ENCODE peak calls at places on chromosomes 1 and 21, in five cellular contexts. One of them, this sample, is unnamed.

GRCh38 chr1:36279110-36279788 is 26.9 kb upstream of the SH3D21 start:
- DNase-seq in PC-3: no peak
- DNase-seq in IMR-90: peak
- DNase-seq in adrenal gland: no peak
- DNase-seq in MM.1S: no peak
- DNase-seq in this sample: no peak

GRCh38 chr1:15584489-15585363 is at the start of gene AGMAT:
- DNase-seq in PC-3: peak
- DNase-seq in IMR-90: no peak
- DNase-seq in adrenal gland: peak
- DNase-seq in MM.1S: peak
- DNase-seq in this sample: no peak

GRCh38 chr21:42115136-42115683 is 44.1 kb downstream of the UMODL1 start:
- DNase-seq in PC-3: no peak
- DNase-seq in IMR-90: no peak
- DNase-seq in adrenal gland: no peak
- DNase-seq in MM.1S: no peak
- DNase-seq in this sample: no peak

GRCh38 chr1:163440090-163440489 is 118.3 kb downstream of the NUF2 start:
- DNase-seq in PC-3: no peak
- DNase-seq in IMR-90: no peak
- DNase-seq in adrenal gland: peak
- DNase-seq in MM.1S: no peak
- DNase-seq in this sample: no peak

GRCh38 chr1:155977607-155978324 is 581 bp downstream of the ARHGEF2 start:
- DNase-seq in PC-3: peak
- DNase-seq in IMR-90: no peak
- DNase-seq in adrenal gland: no peak
- DNase-seq in MM.1S: peak
- DNase-seq in this sample: no peak

GRCh38 chr1:245986404-245987221 is 520.5 kb downstream of the SMYD3 start:
- DNase-seq in PC-3: peak
- DNase-seq in IMR-90: peak
- DNase-seq in adrenal gland: no peak
- DNase-seq in MM.1S: no peak
- DNase-seq in this sample: no peak

GRCh38 chr1:107530543-107530942 is 389.7 kb downstream of the NTNG1 start:
- DNase-seq in PC-3: peak
- DNase-seq in IMR-90: no peak
- DNase-seq in adrenal gland: no peak
- DNase-seq in MM.1S: no peak
- DNase-seq in this sample: peak

GRCh38 chr1:205214756-205215155 is 3.3 kb upstream of the DSTYK start:
- DNase-seq in PC-3: no peak
- DNase-seq in IMR-90: no peak
- DNase-seq in adrenal gland: no peak
- DNase-seq in MM.1S: no peak
- DNase-seq in this sample: no peak

GRCh38 chr1:35886606-35887431 is 3.8 kb downstream of the AGO1 start:
- DNase-seq in PC-3: no peak
- DNase-seq in IMR-90: peak
- DNase-seq in adrenal gland: no peak
- DNase-seq in MM.1S: no peak
- DNase-seq in this sample: peak

GRCh38 chr21:38987551-38988210 is 182.0 kb downstream of the ETS2 start:
- DNase-seq in PC-3: no peak
- DNase-seq in IMR-90: no peak
- DNase-seq in adrenal gland: no peak
- DNase-seq in MM.1S: no peak
- DNase-seq in this sample: no peak

GRCh38 chr21:35932232-35932911 is 128.0 kb downstream of the SETD4 start:
- DNase-seq in PC-3: peak
- DNase-seq in IMR-90: peak
- DNase-seq in adrenal gland: peak
- DNase-seq in MM.1S: peak
- DNase-seq in this sample: peak

GRCh38 chr1:38258085-38258484 is 211.5 kb upstream of the POU3F1 start:
- DNase-seq in PC-3: no peak
- DNase-seq in IMR-90: no peak
- DNase-seq in adrenal gland: no peak
- DNase-seq in MM.1S: no peak
- DNase-seq in this sample: no peak

GRCh38 chr1:157034137-157034800 is 11.3 kb downstream of the ARHGEF11 start:
- DNase-seq in PC-3: no peak
- DNase-seq in IMR-90: peak
- DNase-seq in adrenal gland: no peak
- DNase-seq in MM.1S: no peak
- DNase-seq in this sample: peak

GRCh38 chr1:74835046-74835445 is 102.1 kb downstream of the TYW3 start:
- DNase-seq in PC-3: no peak
- DNase-seq in IMR-90: peak
- DNase-seq in adrenal gland: no peak
- DNase-seq in MM.1S: peak
- DNase-seq in this sample: no peak

GRCh38 chr1:81433676-81434075 is 367.1 kb upstream of the ADGRL2 start:
- DNase-seq in PC-3: no peak
- DNase-seq in IMR-90: no peak
- DNase-seq in adrenal gland: no peak
- DNase-seq in MM.1S: no peak
- DNase-seq in this sample: no peak

GRCh38 chr21:17444828-17445227 is 68.0 kb upstream of the CXADR start:
- DNase-seq in PC-3: no peak
- DNase-seq in IMR-90: no peak
- DNase-seq in adrenal gland: no peak
- DNase-seq in MM.1S: no peak
- DNase-seq in this sample: no peak

GRCh38 chr1:19646366-19646765 is 2.3 kb downstream of the NBL1 start:
- DNase-seq in PC-3: peak
- DNase-seq in IMR-90: no peak
- DNase-seq in adrenal gland: no peak
- DNase-seq in MM.1S: no peak
- DNase-seq in this sample: no peak

GRCh38 chr1:162927421-162927820 is 66.4 kb upstream of the CCDC190 start:
- DNase-seq in PC-3: no peak
- DNase-seq in IMR-90: no peak
- DNase-seq in adrenal gland: no peak
- DNase-seq in MM.1S: no peak
- DNase-seq in this sample: no peak

GRCh38 chr1:13702425-13703127 is 2.6 kb downstream of the PRDM2 start:
- DNase-seq in PC-3: no peak
- DNase-seq in IMR-90: no peak
- DNase-seq in adrenal gland: no peak
- DNase-seq in MM.1S: no peak
- DNase-seq in this sample: no peak

GRCh38 chr1:226519135-226519534 is 29.4 kb upstream of the STUM start:
- DNase-seq in PC-3: no peak
- DNase-seq in IMR-90: no peak
- DNase-seq in adrenal gland: no peak
- DNase-seq in MM.1S: no peak
- DNase-seq in this sample: no peak

GRCh38 chr1:100037665-100038400 is 68.0 kb downstream of the SLC35A3 start:
- DNase-seq in PC-3: peak
- DNase-seq in IMR-90: peak
- DNase-seq in adrenal gland: peak
- DNase-seq in MM.1S: peak
- DNase-seq in this sample: peak

GRCh38 chr1:29499101-29499650 is 262.9 kb downstream of the PTPRU start:
- DNase-seq in PC-3: no peak
- DNase-seq in IMR-90: no peak
- DNase-seq in adrenal gland: no peak
- DNase-seq in MM.1S: no peak
- DNase-seq in this sample: no peak

GRCh38 chr1:215377736-215378135 is 189.4 kb upstream of the KCTD3 start:
- DNase-seq in PC-3: no peak
- DNase-seq in IMR-90: no peak
- DNase-seq in adrenal gland: no peak
- DNase-seq in MM.1S: no peak
- DNase-seq in this sample: no peak

GRCh38 chr1:21530368-21531016 is 21.3 kb downstream of the ALPL start:
- DNase-seq in PC-3: no peak
- DNase-seq in IMR-90: peak
- DNase-seq in adrenal gland: no peak
- DNase-seq in MM.1S: no peak
- DNase-seq in this sample: no peak

GRCh38 chr1:240414237-240414636 is 197.7 kb downstream of the GREM2 start:
- DNase-seq in PC-3: no peak
- DNase-seq in IMR-90: peak
- DNase-seq in adrenal gland: no peak
- DNase-seq in MM.1S: no peak
- DNase-seq in this sample: no peak

GRCh38 chr1:204409111-204409510 is 2.5 kb downstream of the PPP1R15B start:
- DNase-seq in PC-3: no peak
- DNase-seq in IMR-90: no peak
- DNase-seq in adrenal gland: no peak
- DNase-seq in MM.1S: no peak
- DNase-seq in this sample: no peak

GRCh38 chr1:176206006-176206960 is 803 bp downstream of the COP1 start:
- DNase-seq in PC-3: peak
- DNase-seq in IMR-90: peak
- DNase-seq in adrenal gland: peak
- DNase-seq in MM.1S: peak
- DNase-seq in this sample: peak

GRCh38 chr1:164577291-164577690 is 18.3 kb downstream of the PBX1 start:
- DNase-seq in PC-3: no peak
- DNase-seq in IMR-90: peak
- DNase-seq in adrenal gland: no peak
- DNase-seq in MM.1S: no peak
- DNase-seq in this sample: no peak

GRCh38 chr1:164565356-164565755 is 6.4 kb downstream of the PBX1 start:
- DNase-seq in PC-3: no peak
- DNase-seq in IMR-90: no peak
- DNase-seq in adrenal gland: no peak
- DNase-seq in MM.1S: no peak
- DNase-seq in this sample: peak

GRCh38 chr1:164575356-164575755 is 16.4 kb downstream of the PBX1 start:
- DNase-seq in PC-3: no peak
- DNase-seq in IMR-90: no peak
- DNase-seq in adrenal gland: no peak
- DNase-seq in MM.1S: no peak
- DNase-seq in this sample: no peak

GRCh38 chr1:164576311-164577271 is 17.6 kb downstream of the PBX1 start:
- DNase-seq in PC-3: no peak
- DNase-seq in IMR-90: peak
- DNase-seq in adrenal gland: peak
- DNase-seq in MM.1S: no peak
- DNase-seq in this sample: peak

GRCh38 chr1:164571333-164571732 is 12.3 kb downstream of the PBX1 start:
- DNase-seq in PC-3: no peak
- DNase-seq in IMR-90: no peak
- DNase-seq in adrenal gland: no peak
- DNase-seq in MM.1S: no peak
- DNase-seq in this sample: no peak
- TF ChIP-seq CTCF in PC-3: no peak
- TF ChIP-seq CTCF in IMR-90: no peak
- TF ChIP-seq CTCF in adrenal gland: no peak
- TF ChIP-seq CTCF in MM.1S: no peak
- TF ChIP-seq CTCF in this sample: no peak

GRCh38 chr1:2611034-2611501 is 21.7 kb downstream of the MMEL1 start:
- DNase-seq in PC-3: peak
- DNase-seq in IMR-90: no peak
- DNase-seq in adrenal gland: peak
- DNase-seq in MM.1S: no peak
- DNase-seq in this sample: peak
- H3K27ac ChIP-seq in PC-3: no peak
- H3K27ac ChIP-seq in IMR-90: no peak
- H3K27ac ChIP-seq in adrenal gland: no peak
- H3K27ac ChIP-seq in MM.1S: no peak
- H3K27ac ChIP-seq in this sample: no peak

GRCh38 chr1:24156542-24157260 is 13.8 kb upstream of the IL22RA1 start:
- DNase-seq in PC-3: no peak
- DNase-seq in IMR-90: no peak
- DNase-seq in adrenal gland: no peak
- DNase-seq in MM.1S: no peak
- DNase-seq in this sample: no peak

GRCh38 chr1:24154215-24154614 is 11.3 kb upstream of the IL22RA1 start:
- DNase-seq in PC-3: no peak
- DNase-seq in IMR-90: no peak
- DNase-seq in adrenal gland: no peak
- DNase-seq in MM.1S: no peak
- DNase-seq in this sample: no peak

GRCh38 chr1:24157921-24158481 is 15.1 kb upstream of the IL22RA1 start:
- DNase-seq in PC-3: peak
- DNase-seq in IMR-90: no peak
- DNase-seq in adrenal gland: no peak
- DNase-seq in MM.1S: no peak
- DNase-seq in this sample: no peak

GRCh38 chr1:24152631-24153494 is 9.9 kb upstream of the IL22RA1 start:
- DNase-seq in PC-3: no peak
- DNase-seq in IMR-90: no peak
- DNase-seq in adrenal gland: no peak
- DNase-seq in MM.1S: no peak
- DNase-seq in this sample: no peak

DNA sequence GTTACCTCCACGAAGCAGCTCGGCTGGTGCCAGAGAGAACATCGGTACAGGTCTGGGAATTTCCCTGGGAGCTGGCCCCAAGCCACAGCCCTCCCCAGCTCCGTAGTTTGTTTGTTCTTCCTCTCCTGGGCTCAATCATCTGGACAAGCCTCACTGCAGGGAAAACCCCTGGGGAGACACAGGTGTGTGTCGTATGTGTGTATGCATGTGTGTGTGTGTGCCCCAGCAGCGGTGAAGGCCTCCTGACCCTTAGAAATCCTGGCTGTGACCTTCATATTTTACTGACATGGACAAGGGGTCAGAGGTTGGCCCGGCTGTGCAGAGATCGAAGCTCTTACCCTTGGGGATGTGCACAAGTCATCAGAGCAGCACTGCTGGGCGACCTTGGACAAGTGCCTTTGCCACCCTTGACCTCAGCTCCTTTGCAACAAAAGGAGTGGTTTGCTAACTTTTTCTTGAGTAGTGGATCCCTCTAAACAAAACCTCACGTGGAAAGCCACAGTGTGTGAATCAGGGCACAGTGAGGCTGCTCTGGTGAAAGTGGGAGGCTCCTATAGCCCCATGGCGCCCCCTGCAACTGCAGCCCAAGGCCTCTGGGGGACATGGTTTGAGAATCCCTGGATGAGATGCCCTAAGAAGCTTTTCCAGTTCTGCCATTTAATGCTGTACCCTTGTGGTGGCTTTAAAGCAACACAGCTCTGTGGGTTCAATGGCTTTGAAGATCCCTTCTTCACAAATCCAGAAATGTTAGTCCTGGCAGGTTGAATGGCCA is 12.3 kb upstream of the IL22RA1 start:
- DNase-seq in PC-3: peak
- DNase-seq in IMR-90: no peak
- DNase-seq in adrenal gland: no peak
- DNase-seq in MM.1S: no peak
- DNase-seq in this sample: peak
- TF ChIP-seq CTCF in PC-3: peak
- TF ChIP-seq CTCF in IMR-90: no peak
- TF ChIP-seq CTCF in adrenal gland: no peak
- TF ChIP-seq CTCF in MM.1S: peak
- TF ChIP-seq CTCF in this sample: peak

DNA sequence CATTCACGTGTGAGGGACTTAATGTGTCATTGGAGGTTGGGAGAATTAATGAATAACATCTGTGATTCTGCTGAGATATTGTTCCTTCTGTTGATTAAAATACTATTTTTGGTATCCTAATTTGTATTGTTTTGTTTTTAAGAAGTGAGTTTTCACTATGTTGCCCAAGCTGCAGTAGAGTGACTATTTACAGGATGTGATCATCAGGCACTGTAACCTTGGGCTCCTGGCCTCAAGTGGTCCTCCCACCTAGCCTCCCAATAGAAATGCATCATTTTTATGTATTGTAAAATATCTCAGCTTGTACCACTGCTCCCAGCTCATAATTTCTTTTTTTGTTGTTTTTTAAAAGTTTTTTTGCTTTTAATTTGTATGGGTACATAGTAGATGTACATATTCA is 14.3 kb downstream of the ALG6 start:
- DNase-seq in PC-3: no peak
- DNase-seq in IMR-90: no peak
- DNase-seq in adrenal gland: no peak
- DNase-seq in MM.1S: no peak
- DNase-seq in this sample: no peak
- H3K27ac ChIP-seq in PC-3: no peak
- H3K27ac ChIP-seq in IMR-90: no peak
- H3K27ac ChIP-seq in adrenal gland: no peak
- H3K27ac ChIP-seq in MM.1S: no peak
- H3K27ac ChIP-seq in this sample: no peak